ENCODE peak calls at places on chromosomes 2 and 18, in four cellular contexts. Y is cardiac muscle cell, N is T-helper 2 cell, T is cardiac fibroblast. E is an unnamed sample.

GRCh38 chr2:163778045-163778753 is 42.4 kb upstream of the FIGN start:
- DNase-seq in Y (peak), N (no peak), T (peak), E (no peak)

GRCh38 chr2:180017764-180018163 is 10.7 kb upstream of the CWC22 start:
- DNase-seq in N (no peak), T (peak), Y (peak), E (no peak)

GRCh38 chr2:105396254-105397024 is 2.4 kb downstream of the FHL2 start:
- DNase-seq in N (peak), Y (peak), T (peak), E (peak)

GRCh38 chr18:13416208-13416607 is 197.6 kb downstream of the LDLRAD4 start:
- DNase-seq in T (no peak), N (no peak), Y (no peak), E (no peak)

GRCh38 chr2:220560192-220560591 is 932.8 kb downstream of the SLC4A3 start:
- DNase-seq in Y (no peak), N (no peak), T (no peak), E (no peak)

GRCh38 chr2:112794131-112794733 is 9.9 kb upstream of the IL1A start:
- DNase-seq in T (peak), Y (peak), N (no peak), E (peak)

GRCh38 chr2:203396667-203397066 is 68.5 kb downstream of the ABI2 start:
- DNase-seq in N (no peak), T (no peak), Y (peak), E (peak)

GRCh38 chr18:54119524-54120019 is 104.9 kb downstream of the MBD2 start:
- DNase-seq in T (peak), Y (peak), N (no peak), E (no peak)

E was measured in Caco-2.